ENCODE peak calls at places on chromosomes 11 and 22, in four cellular contexts. W is neural crest cell, Z is mammary epithelial cell, C is tibial nerve. S is an unnamed sample.

GRCh38 chr22:20014526-20015186 is 2.0 kb downstream of the ARVCF start:
- DNase-seq in W (no peak), Z (no peak), C (no peak), S (no peak)

GRCh38 chr11:114307524-114308203 is 11.5 kb downstream of the NNMT start:
- DNase-seq in W (no peak), Z (peak; percentile 75), C (peak; percentile 66), S (no peak)

GRCh38 chr11:131767421-131767820 is 397.0 kb downstream of the NTM start:
- DNase-seq in W (no peak), Z (no peak), C (no peak), S (no peak)

GRCh38 chr22:23402275-23403151 is 177.6 kb downstream of the IGLL1 start:
- DNase-seq in W (peak; percentile 77), Z (peak; percentile 81), C (no peak), S (peak; percentile 77)

GRCh38 chr22:26050079-26050478 is 119.2 kb upstream of the SEZ6L start:
- DNase-seq in W (no peak), Z (no peak), C (no peak), S (no peak)

GRCh38 chr11:67645521-67646457 is 4.7 kb downstream of the ACY3 start:
- DNase-seq in W (no peak), Z (no peak), C (no peak), S (peak; percentile 42)

GRCh38 chr11:67376873-67377808 is 3.7 kb upstream of the CLCF1 start:
- DNase-seq in W (no peak), Z (no peak), C (no peak), S (no peak)

GRCh38 chr22:32661296-32661695 is 140.2 kb upstream of the TIMP3 start:
- DNase-seq in W (peak; percentile 14), Z (peak; percentile 85), C (peak; percentile 65), S (no peak)

GRCh38 chr11:60810583-60810982 is 25.4 kb downstream of the MS4A10 start:
- DNase-seq in W (no peak), Z (no peak), C (no peak), S (no peak)

GRCh38 chr11:2779981-2780849 is 80.4 kb upstream of the KCNQ1OT1 start:
- DNase-seq in W (peak; percentile 1), Z (no peak), C (no peak), S (no peak)

GRCh38 chr11:2777871-2778629 is 78.3 kb upstream of the KCNQ1OT1 start:
- DNase-seq in W (peak; percentile 1), Z (no peak), C (no peak), S (no peak)

GRCh38 chr11:2779499-2779980 is 79.7 kb upstream of the KCNQ1OT1 start:
- DNase-seq in W (no peak), Z (no peak), C (no peak), S (no peak)

GRCh38 chr11:2777396-2777795 is 77.6 kb upstream of the KCNQ1OT1 start:
- DNase-seq in W (peak; percentile 0), Z (peak; percentile 21), C (no peak), S (no peak)

DNA sequence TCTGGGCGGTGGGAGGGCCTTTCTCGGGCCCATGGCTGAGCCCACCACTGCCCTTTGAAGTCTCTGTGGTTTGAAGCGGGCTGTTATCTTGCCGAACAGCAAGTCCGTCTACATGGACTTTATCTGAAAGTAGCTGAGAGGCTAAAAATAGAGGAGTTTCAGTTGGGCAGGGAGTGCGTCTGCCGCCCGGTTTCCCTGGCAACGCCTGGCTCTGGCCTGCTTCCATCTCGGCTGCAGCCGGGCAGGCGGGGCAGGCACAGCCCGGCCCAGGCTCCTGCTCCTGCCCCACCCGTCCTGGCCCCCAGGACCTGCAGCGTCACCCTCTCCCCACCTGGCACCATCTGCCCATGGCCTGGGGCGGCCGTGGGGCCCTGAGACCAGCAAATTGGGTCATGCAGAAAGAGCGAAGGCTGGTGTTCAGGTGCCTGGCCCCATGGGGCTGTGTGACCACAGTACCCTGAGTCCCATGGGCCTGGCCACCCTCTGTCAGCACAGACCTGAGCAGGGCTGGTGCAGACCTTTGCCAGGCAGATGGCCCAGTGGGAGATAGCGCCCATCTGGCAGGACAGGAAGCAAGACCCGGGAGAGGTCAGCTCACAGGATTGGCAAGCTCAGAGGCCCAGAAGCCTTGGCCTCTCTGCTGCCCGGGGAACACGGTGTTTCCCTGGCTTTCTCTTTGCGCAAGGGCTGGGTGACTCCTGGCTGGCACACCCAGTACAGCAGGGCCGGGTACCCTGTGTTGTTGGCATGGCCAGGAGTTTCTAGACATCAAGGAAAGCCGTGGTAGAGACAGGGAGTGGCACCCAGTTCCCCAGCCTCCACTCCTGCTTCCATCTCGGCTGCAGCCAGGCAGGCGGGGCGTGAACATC is 79.1 kb upstream of the KCNQ1OT1 start:
- DNase-seq in W (peak; percentile 20), Z (peak; percentile 30), C (peak; percentile 42), S (no peak)
- TF ChIP-seq CTCF in W (no peak), Z (no peak), C (peak; percentile 41), S (no peak)

GRCh38 chr11:86865436-86865835 is 65.1 kb downstream of the PRSS23 start:
- DNase-seq in W (no peak), Z (no peak), C (no peak), S (no peak)

GRCh38 chr11:86861810-86862209 is 61.5 kb downstream of the PRSS23 start:
- DNase-seq in W (no peak), Z (no peak), C (no peak), S (no peak)
- TF ChIP-seq CTCF in W (no peak), Z (no peak), C (no peak), S (no peak)

GRCh38 chr11:46543564-46543963 is 50.3 kb downstream of the AMBRA1 start:
- DNase-seq in W (no peak), Z (no peak), C (no peak), S (no peak)

GRCh38 chr11:46547579-46547978 is 46.2 kb downstream of the AMBRA1 start:
- DNase-seq in W (no peak), Z (no peak), C (no peak), S (no peak)

GRCh38 chr11:46537121-46537520 is 56.7 kb downstream of the AMBRA1 start:
- DNase-seq in W (no peak), Z (no peak), C (no peak), S (no peak)

GRCh38 chr11:46537851-46538295 is 56.0 kb downstream of the AMBRA1 start:
- DNase-seq in W (peak; percentile 63), Z (peak; percentile 76), C (peak; percentile 51), S (peak; percentile 70)

DNA sequence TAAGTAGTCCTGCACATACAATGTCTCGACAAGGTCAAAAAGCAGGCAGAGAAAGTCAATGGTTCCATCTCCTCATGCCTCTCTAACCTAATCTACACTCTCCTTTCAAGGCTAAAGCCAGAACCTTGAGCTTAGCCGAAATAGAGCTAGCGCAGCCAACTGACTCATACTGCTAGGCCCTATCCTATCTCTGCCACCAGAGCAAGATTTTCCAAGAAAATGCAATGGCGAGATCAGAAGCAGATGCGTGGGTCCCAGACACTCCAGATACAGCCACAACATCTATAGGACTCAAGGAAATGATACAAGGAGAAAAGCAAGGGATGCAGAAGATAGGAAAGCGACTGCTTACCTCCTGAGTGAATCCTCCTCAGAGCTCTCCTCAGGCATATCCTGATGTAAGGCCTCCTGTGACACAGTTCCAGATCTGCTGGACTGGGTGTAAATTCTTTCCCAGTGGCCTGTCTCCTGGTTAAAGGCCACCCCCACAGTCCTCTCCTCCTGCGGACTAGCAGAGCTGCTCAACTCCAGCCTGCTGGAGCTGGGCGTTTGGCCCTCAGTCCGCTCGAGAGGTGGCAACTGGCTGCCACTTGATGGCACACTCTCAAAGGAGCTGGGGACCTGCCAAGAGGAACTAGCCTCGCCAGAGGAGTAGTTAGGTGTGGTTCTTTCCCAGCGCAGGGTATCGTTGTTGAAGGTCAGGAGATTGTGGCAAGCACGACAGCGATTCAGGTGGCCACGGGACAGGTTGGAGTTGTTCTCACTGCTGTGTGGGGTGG is 52.0 kb downstream of the AMBRA1 start:
- DNase-seq in W (no peak), Z (no peak), C (no peak), S (no peak)
- TF ChIP-seq CTCF in W (no peak), Z (no peak), C (no peak), S (no peak)

GRCh38 chr22:39429186-39429585 is 27.6 kb upstream of the MGAT3 start:
- DNase-seq in W (no peak), Z (no peak), C (no peak), S (no peak)

GRCh38 chr22:39428597-39429071 is 28.2 kb upstream of the MGAT3 start:
- DNase-seq in W (no peak), Z (no peak), C (no peak), S (no peak)

GRCh38 chr22:39429916-39430575 is 26.8 kb upstream of the MGAT3 start:
- DNase-seq in W (no peak), Z (no peak), C (no peak), S (no peak)

GRCh38 chr22:39426380-39427043 is 26.9 kb downstream of the TAB1 start:
- DNase-seq in W (no peak), Z (no peak), C (no peak), S (no peak)

DNA sequence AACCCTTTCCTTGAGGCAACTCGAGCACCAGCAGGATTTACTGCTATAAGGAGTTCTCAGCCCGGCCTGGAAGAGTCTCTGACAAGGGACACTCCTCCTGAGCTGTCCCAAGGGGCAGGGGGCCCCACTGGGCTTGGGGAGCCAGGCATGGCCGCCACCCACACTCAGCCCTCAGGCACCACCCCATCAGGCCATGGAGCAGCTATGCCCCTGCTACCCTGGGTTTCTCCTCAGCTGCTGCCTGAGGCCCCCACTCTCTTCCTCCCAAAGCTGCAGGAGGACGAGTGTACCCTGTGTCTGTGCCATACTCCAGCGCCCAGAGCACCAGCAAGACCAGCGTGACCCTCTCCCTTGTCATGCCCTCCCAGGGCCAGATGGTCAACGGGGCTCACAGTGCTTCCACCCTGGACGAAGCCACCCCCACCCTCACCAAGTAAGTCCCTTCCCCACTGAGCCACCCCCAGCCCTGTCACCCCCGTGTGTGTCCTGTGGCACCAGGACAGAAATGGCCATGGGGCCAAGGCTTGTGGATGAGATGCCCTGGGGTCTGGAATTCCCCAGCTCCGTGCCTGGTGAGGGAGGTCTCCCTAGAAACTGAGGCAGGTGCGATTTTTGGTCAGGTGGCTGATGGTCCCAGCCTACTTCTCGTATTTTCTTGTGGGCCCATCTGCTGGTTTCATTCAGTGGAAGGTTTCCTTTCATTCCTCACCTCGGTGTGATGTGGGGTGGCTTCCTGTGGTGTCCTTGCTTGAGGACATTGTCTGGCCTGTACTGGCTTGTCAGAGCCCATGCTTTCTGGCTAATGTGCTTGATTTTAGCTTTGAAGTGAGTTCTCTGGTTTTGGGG is 28.4 kb downstream of the TAB1 start:
- DNase-seq in W (no peak), Z (no peak), C (no peak), S (no peak)
- TF ChIP-seq CTCF in W (no peak), Z (no peak), C (no peak), S (no peak)

GRCh38 chr11:110529043-110529442 is 99.3 kb downstream of the FDX1 start:
- DNase-seq in W (no peak), Z (no peak), C (no peak), S (peak; percentile 20)
- TF ChIP-seq CTCF in W (peak; percentile 37), Z (peak; percentile 49), C (no peak), S (peak; percentile 42)

GRCh38 chr22:43244385-43244784 is 57.5 kb upstream of the TTLL12 start:
- DNase-seq in W (no peak), Z (no peak), C (no peak), S (no peak)
- TF ChIP-seq CTCF in W (no peak), Z (no peak), C (no peak), S (no peak)

S was measured in activated CD8-positive, alpha-beta T cell treated with anti-CD3 and anti-CD28 coated beads for 36 hours.